ENCODE peak calls at places on chromosomes 13 and 19, in seven cellular contexts. N, G, L, E, W, Z and K are unnamed samples.
A peak's percentile ranks its signal among the peaks of the same experiment; 100 is the strongest.

GRCh38 chr19:16851031-16851712 is 22.0 kb downstream of the SIN3B start:
- DNase-seq in E (peak; percentile 49), N (no peak), Z (no peak), G (no peak), W (no peak), L (no peak), K (no peak)

GRCh38 chr13:107124730-107125129 is 556.8 kb upstream of the ARGLU1 start:
- DNase-seq in Z (no peak), G (no peak), E (no peak), N (no peak), L (no peak), W (no peak), K (no peak)

GRCh38 chr13:40233731-40234195 is 432.7 kb downstream of the FOXO1 start:
- DNase-seq in N (peak; percentile 85), G (peak; percentile 87), L (no peak), Z (no peak), E (no peak), W (no peak), K (no peak)

GRCh38 chr19:15297416-15298224 is 34.7 kb downstream of the BRD4 start:
- DNase-seq in E (peak; percentile 36), W (peak; percentile 63), G (peak; percentile 37), Z (no peak), N (no peak), L (peak; percentile 70), K (no peak)

GRCh38 chr13:49641810-49642291 is 13.5 kb downstream of the ARL11 start:
- DNase-seq in N (no peak), Z (no peak), E (peak; percentile 45), W (peak; percentile 94), L (peak; percentile 81), G (no peak), K (no peak)

GRCh38 chr19:22634450-22634827 is 315 bp downstream of the ZNF492 start:
- DNase-seq in E (no peak), G (no peak), N (peak; percentile 70), L (no peak), W (no peak), Z (no peak), K (no peak)

GRCh38 chr19:48487944-48488343 is 18.8 kb downstream of the CYTH2 start:
- DNase-seq in Z (no peak), N (peak; percentile 92), L (peak; percentile 44), E (no peak), G (peak; percentile 90), W (peak; percentile 73), K (no peak)

GRCh38 chr13:70339738-70340137 is 231.5 kb upstream of the KLHL1 start:
- DNase-seq in E (peak; percentile 6), N (no peak), W (no peak), G (no peak), L (no peak), Z (peak; percentile 58), K (no peak)

GRCh38 chr13:79245937-79246574 is 160.0 kb downstream of the RBM26 start:
- DNase-seq in Z (no peak), E (no peak), N (no peak), W (no peak), G (no peak), L (no peak), K (no peak)

GRCh38 chr19:13978721-13979191 is 26.4 kb downstream of the DCAF15 start:
- DNase-seq in N (no peak), W (no peak), E (no peak), L (no peak), Z (no peak), G (no peak), K (no peak)

GRCh38 chr13:105363747-105364177 is 1171.7 kb downstream of the EFNB2 start:
- DNase-seq in G (no peak), E (no peak), W (no peak), Z (no peak), N (no peak), L (no peak), K (no peak)

GRCh38 chr19:13146763-13147563 is 3.2 kb downstream of the STX10 start:
- DNase-seq in W (peak; percentile 80), N (no peak), L (no peak), G (no peak), Z (no peak), E (no peak), K (no peak)

GRCh38 chr19:53463263-53463662 is 4.3 kb upstream of the ZNF813 start:
- DNase-seq in E (no peak), G (no peak), N (peak; percentile 84), W (peak; percentile 7), L (no peak), Z (peak; percentile 95), K (no peak)

GRCh38 chr19:10393137-10393536 is 10.2 kb downstream of the CDC37 start:
- DNase-seq in E (no peak), N (no peak), W (no peak), G (no peak), L (no peak), Z (no peak), K (no peak)

GRCh38 chr19:10388957-10389356 is 8.6 kb upstream of the TYK2 start:
- DNase-seq in Z (peak; percentile 87), E (peak; percentile 79), W (peak; percentile 81), G (peak; percentile 81), N (peak; percentile 91), L (peak; percentile 35), K (peak; percentile 79)

GRCh38 chr19:10390652-10391286 is 10.4 kb upstream of the TYK2 start:
- DNase-seq in L (no peak), E (peak; percentile 62), G (peak; percentile 75), W (peak; percentile 80), N (no peak), Z (peak; percentile 85), K (no peak)

GRCh38 chr19:10392120-10392519 is 11.2 kb downstream of the CDC37 start:
- DNase-seq in Z (no peak), G (no peak), N (no peak), E (no peak), L (no peak), W (no peak), K (no peak)

GRCh38 chr19:10389863-10390262 is 9.5 kb upstream of the TYK2 start:
- DNase-seq in W (no peak), G (no peak), Z (peak; percentile 68), N (no peak), L (no peak), E (no peak), K (no peak)
- TF ChIP-seq CTCF in W (peak; percentile 19), G (no peak), Z (peak; percentile 58), N (no peak), L (peak; percentile 39), E (peak; percentile 54), K (no peak)

DNA sequence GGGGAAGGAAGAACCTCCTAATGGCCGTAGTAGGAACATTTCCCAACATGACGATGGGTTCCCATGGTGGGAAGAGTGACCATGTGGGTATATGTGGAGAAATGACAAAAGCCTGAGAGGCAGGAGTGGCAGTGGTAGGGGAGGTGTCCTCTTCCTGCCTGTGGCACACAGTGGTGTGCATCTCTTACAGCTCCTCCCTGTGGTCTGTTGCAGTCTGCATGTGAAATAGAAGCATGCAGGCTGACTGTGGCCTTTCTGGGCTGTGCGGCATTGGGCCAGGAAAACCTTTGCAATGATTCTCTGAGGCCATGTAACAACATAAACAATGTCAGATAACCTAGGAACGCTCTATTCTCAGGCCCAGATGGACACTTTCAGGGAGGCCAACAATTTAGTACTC is 84.0 kb downstream of the LACC1 start:
- DNase-seq in Z (peak; percentile 40), L (no peak), G (no peak), E (no peak), W (no peak), N (no peak), K (no peak)
- TF ChIP-seq CTCF in Z (peak; percentile 52), L (no peak), G (no peak), E (peak; percentile 32), W (peak; percentile 9), N (no peak), K (no peak)

DNA sequence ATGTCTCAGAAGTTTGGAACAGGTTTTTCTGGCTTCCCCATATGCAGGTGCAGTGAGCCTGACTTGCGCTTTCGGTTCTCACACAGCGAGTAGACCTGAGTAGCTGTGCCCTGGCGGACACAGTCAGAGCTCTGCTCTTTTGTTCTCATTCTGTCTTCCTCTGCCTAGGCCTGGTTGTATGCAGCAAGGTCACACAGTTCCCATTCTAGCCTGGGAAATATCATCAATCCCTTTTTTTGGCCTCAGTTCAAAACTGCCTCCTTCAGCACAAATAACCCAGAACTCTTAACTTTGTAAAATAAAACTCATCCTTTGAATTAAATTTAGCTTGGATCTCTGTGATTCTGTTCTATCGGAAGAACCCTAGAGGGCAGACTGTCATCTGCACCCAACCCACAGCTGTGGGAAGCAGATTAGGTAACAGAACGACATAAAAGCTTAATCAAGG is 10.2 kb downstream of the OXGR1 start:
- DNase-seq in L (no peak), W (peak; percentile 12), E (no peak), Z (peak; percentile 53), N (peak; percentile 73), G (peak; percentile 74), K (no peak)
- TF ChIP-seq CTCF in L (no peak), W (peak; percentile 16), E (peak; percentile 34), Z (peak; percentile 60), N (no peak), G (peak; percentile 42), K (no peak)

DNA sequence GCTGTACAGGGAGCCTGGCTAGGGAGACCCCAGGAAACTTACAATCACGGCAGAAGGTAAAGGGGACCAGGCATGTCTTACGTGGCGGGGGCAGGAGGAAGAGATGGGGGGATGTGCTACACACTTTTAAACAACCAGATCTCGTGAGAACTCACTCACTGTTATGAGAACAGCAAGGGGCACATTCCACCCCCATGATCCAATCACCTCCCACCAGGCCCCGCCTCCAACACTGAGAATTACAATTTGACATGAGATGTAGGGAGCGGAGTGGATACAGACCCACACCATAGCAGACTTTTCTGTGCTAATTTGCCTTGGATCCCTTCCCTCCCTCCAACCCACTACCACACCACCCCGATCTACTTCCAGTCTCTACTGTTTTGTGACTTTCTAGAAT is 106.7 kb upstream of the PEG3 start:
- DNase-seq in L (no peak), Z (no peak), N (no peak), W (no peak), E (no peak), G (no peak), K (no peak)
- TF ChIP-seq CTCF in L (no peak), Z (no peak), N (no peak), W (no peak), E (no peak), G (no peak), K (no peak)